ENCODE peak calls at places on chromosomes 7 and 10, in five cellular contexts. B, R, M, S and A are unnamed samples.

GRCh38 chr7:105149827-105150226 is 135.8 kb downstream of the KMT2E start:
- DNase-seq in S (peak), M (peak), B (no peak), R (peak), A (no peak)

GRCh38 chr7:74454059-74454947 is 597 bp downstream of the GTF2IRD1 start:
- DNase-seq in B (peak), R (no peak), S (no peak), M (no peak), A (peak)

GRCh38 chr7:129315916-129316315 is 91.1 kb downstream of the AHCYL2 start:
- DNase-seq in R (peak), B (no peak), S (no peak), M (no peak), A (no peak)

GRCh38 chr7:43584200-43584586 is 1.3 kb downstream of the STK17A start:
- DNase-seq in S (peak), M (peak), B (no peak), R (peak), A (peak)

GRCh38 chr7:73340514-73340913 is 12.6 kb downstream of the FKBP6 start:
- DNase-seq in S (no peak), B (no peak), M (no peak), R (no peak), A (no peak)

GRCh38 chr7:2657920-2658671 is 26.3 kb downstream of the TTYH3 start:
- DNase-seq in M (no peak), B (no peak), S (no peak), R (no peak), A (no peak)

GRCh38 chr7:27101188-27101905 is 1.1 kb downstream of the HOXA2 start:
- DNase-seq in S (no peak), R (peak), M (no peak), B (peak), A (no peak)

GRCh38 chr10:75437693-75438092 is 6.3 kb downstream of the LRMDA start:
- DNase-seq in M (no peak), S (no peak), R (no peak), B (no peak), A (no peak)

GRCh38 chr10:100146875-100147665 is 38.8 kb downstream of the ERLIN1 start:
- DNase-seq in B (no peak), R (no peak), M (no peak), S (peak), A (no peak)

GRCh38 chr10:106571216-106571954 is 593.1 kb downstream of the SORCS1 start:
- DNase-seq in B (no peak), S (peak), R (peak), M (no peak), A (no peak)

GRCh38 chr7:41459183-41459582 is 243.7 kb downstream of the INHBA start:
- DNase-seq in M (no peak), S (no peak), R (no peak), B (no peak), A (no peak)

GRCh38 chr7:99365318-99366141 is 9.0 kb upstream of the ARPC1B start:
- DNase-seq in B (peak), M (no peak), S (no peak), R (no peak), A (peak)

GRCh38 chr7:127882313-127882920 is 148.8 kb downstream of the LRRC4 start:
- DNase-seq in M (no peak), S (no peak), B (no peak), R (no peak), A (no peak)

GRCh38 chr10:82162549-82163210 is 287.7 kb downstream of the NRG3 start:
- DNase-seq in S (no peak), M (no peak), B (no peak), R (no peak), A (no peak)

GRCh38 chr7:120842131-120842621 is 15.8 kb downstream of the TSPAN12 start:
- DNase-seq in M (no peak), R (no peak), B (no peak), S (no peak), A (peak)

GRCh38 chr7:51009716-51010496 is 227.2 kb upstream of the GRB10 start:
- DNase-seq in B (no peak), R (peak), M (no peak), S (peak), A (peak)